ENCODE peak calls at places on chromosomes 1 and 21, in six cellular contexts. One of them, this sample, is unnamed.

GRCh38 chr21:45109831-45110492 is 35.6 kb downstream of the ADARB1 start:
- DNase-seq in NCI-H2171 treated with DMSO at 0.1 percent for 48 hours: no peak
- DNase-seq in HT1080: no peak
- DNase-seq in tibial artery: no peak
- DNase-seq in ELF-1: no peak
- DNase-seq in GM19239: peak; percentile 62
- DNase-seq in this sample: no peak

GRCh38 chr1:155002479-155003226 is at the start of gene ZBTB7B:
- DNase-seq in ELF-1: peak; percentile 45
- DNase-seq in NCI-H2171 treated with DMSO at 0.1 percent for 48 hours: no peak
- DNase-seq in tibial artery: peak; percentile 49
- DNase-seq in HT1080: no peak
- DNase-seq in GM19239: no peak
- DNase-seq in this sample: no peak

GRCh38 chr1:159172599-159173291 is 1.3 kb downstream of the CADM3 start:
- DNase-seq in NCI-H2171 treated with DMSO at 0.1 percent for 48 hours: no peak
- DNase-seq in GM19239: no peak
- DNase-seq in ELF-1: no peak
- DNase-seq in HT1080: peak; percentile 47
- DNase-seq in tibial artery: peak; percentile 32
- DNase-seq in this sample: no peak

GRCh38 chr1:156260896-156261295 is 13.0 kb upstream of the PAQR6 start:
- DNase-seq in HT1080: no peak
- DNase-seq in tibial artery: no peak
- DNase-seq in GM19239: no peak
- DNase-seq in ELF-1: no peak
- DNase-seq in NCI-H2171 treated with DMSO at 0.1 percent for 48 hours: no peak
- DNase-seq in this sample: no peak

GRCh38 chr1:93556291-93556690 is 108.4 kb downstream of the FNBP1L start:
- DNase-seq in GM19239: no peak
- DNase-seq in tibial artery: no peak
- DNase-seq in NCI-H2171 treated with DMSO at 0.1 percent for 48 hours: peak; percentile 72
- DNase-seq in HT1080: no peak
- DNase-seq in ELF-1: no peak
- DNase-seq in this sample: no peak

GRCh38 chr1:161763522-161764098 is 2.5 kb upstream of the ATF6 start:
- DNase-seq in GM19239: peak; percentile 21
- DNase-seq in ELF-1: peak; percentile 33
- DNase-seq in NCI-H2171 treated with DMSO at 0.1 percent for 48 hours: peak; percentile 6
- DNase-seq in tibial artery: no peak
- DNase-seq in HT1080: no peak
- DNase-seq in this sample: no peak

GRCh38 chr1:100719490-100719889 is at the start of gene VCAM1:
- DNase-seq in tibial artery: no peak
- DNase-seq in ELF-1: peak; percentile 17
- DNase-seq in HT1080: no peak
- DNase-seq in GM19239: peak; percentile 1
- DNase-seq in NCI-H2171 treated with DMSO at 0.1 percent for 48 hours: no peak
- DNase-seq in this sample: no peak

GRCh38 chr1:94362466-94363058 is 55.6 kb upstream of the ABCD3 start:
- DNase-seq in ELF-1: no peak
- DNase-seq in NCI-H2171 treated with DMSO at 0.1 percent for 48 hours: no peak
- DNase-seq in GM19239: no peak
- DNase-seq in HT1080: peak; percentile 20
- DNase-seq in tibial artery: no peak
- DNase-seq in this sample: no peak

GRCh38 chr1:225897595-225898514 is 8.9 kb upstream of the LEFTY1 start:
- DNase-seq in tibial artery: no peak
- DNase-seq in HT1080: no peak
- DNase-seq in NCI-H2171 treated with DMSO at 0.1 percent for 48 hours: no peak
- DNase-seq in ELF-1: no peak
- DNase-seq in GM19239: no peak
- DNase-seq in this sample: no peak

GRCh38 chr1:56644064-56644940 is 812 bp upstream of the PRKAA2 start:
- DNase-seq in HT1080: peak; percentile 26
- DNase-seq in NCI-H2171 treated with DMSO at 0.1 percent for 48 hours: peak; percentile 71
- DNase-seq in GM19239: no peak
- DNase-seq in tibial artery: no peak
- DNase-seq in ELF-1: peak; percentile 26
- DNase-seq in this sample: no peak

GRCh38 chr1:153567621-153568366 is 2.1 kb upstream of the S100A2 start:
- DNase-seq in HT1080: peak; percentile 75
- DNase-seq in NCI-H2171 treated with DMSO at 0.1 percent for 48 hours: peak; percentile 78
- DNase-seq in GM19239: no peak
- DNase-seq in tibial artery: no peak
- DNase-seq in ELF-1: peak; percentile 84
- DNase-seq in this sample: no peak

GRCh38 chr1:76144233-76144632 is 69.7 kb downstream of the ST6GALNAC3 start:
- DNase-seq in HT1080: no peak
- DNase-seq in tibial artery: no peak
- DNase-seq in ELF-1: no peak
- DNase-seq in GM19239: no peak
- DNase-seq in NCI-H2171 treated with DMSO at 0.1 percent for 48 hours: no peak
- DNase-seq in this sample: no peak

GRCh38 chr1:189627427-189627826 is 850.2 kb downstream of the BRINP3 start:
- DNase-seq in HT1080: no peak
- DNase-seq in NCI-H2171 treated with DMSO at 0.1 percent for 48 hours: no peak
- DNase-seq in tibial artery: no peak
- DNase-seq in ELF-1: no peak
- DNase-seq in GM19239: no peak
- DNase-seq in this sample: no peak

GRCh38 chr21:43325036-43325435 is 101.9 kb downstream of the SIK1 start:
- DNase-seq in tibial artery: no peak
- DNase-seq in ELF-1: no peak
- DNase-seq in HT1080: no peak
- DNase-seq in NCI-H2171 treated with DMSO at 0.1 percent for 48 hours: no peak
- DNase-seq in GM19239: no peak
- DNase-seq in this sample: no peak

GRCh38 chr1:36119451-36119850 is 5.6 kb downstream of the COL8A2 start:
- DNase-seq in ELF-1: peak; percentile 25
- DNase-seq in GM19239: no peak
- DNase-seq in tibial artery: no peak
- DNase-seq in NCI-H2171 treated with DMSO at 0.1 percent for 48 hours: no peak
- DNase-seq in HT1080: no peak
- DNase-seq in this sample: no peak

GRCh38 chr21:42799948-42800347 is 79.4 kb downstream of the WDR4 start:
- DNase-seq in HT1080: no peak
- DNase-seq in GM19239: no peak
- DNase-seq in ELF-1: peak; percentile 21
- DNase-seq in NCI-H2171 treated with DMSO at 0.1 percent for 48 hours: no peak
- DNase-seq in tibial artery: no peak
- DNase-seq in this sample: no peak

GRCh38 chr1:5950201-5950895 is 41.9 kb downstream of the NPHP4 start:
- DNase-seq in tibial artery: peak; percentile 9
- DNase-seq in HT1080: no peak
- DNase-seq in NCI-H2171 treated with DMSO at 0.1 percent for 48 hours: no peak
- DNase-seq in ELF-1: no peak
- DNase-seq in GM19239: no peak
- DNase-seq in this sample: peak; percentile 38

GRCh38 chr1:154407021-154407865 is 2.1 kb downstream of the IL6R start:
- DNase-seq in ELF-1: no peak
- DNase-seq in HT1080: no peak
- DNase-seq in GM19239: peak; percentile 35
- DNase-seq in tibial artery: no peak
- DNase-seq in NCI-H2171 treated with DMSO at 0.1 percent for 48 hours: no peak
- DNase-seq in this sample: no peak

GRCh38 chr1:4219826-4220225 is 319.8 kb upstream of the C1orf174 start:
- DNase-seq in tibial artery: no peak
- DNase-seq in HT1080: no peak
- DNase-seq in NCI-H2171 treated with DMSO at 0.1 percent for 48 hours: no peak
- DNase-seq in ELF-1: no peak
- DNase-seq in GM19239: no peak
- DNase-seq in this sample: no peak

GRCh38 chr1:111747282-111747734 is 8.1 kb upstream of the INKA2 start:
- DNase-seq in ELF-1: peak; percentile 78
- DNase-seq in GM19239: peak; percentile 44
- DNase-seq in tibial artery: peak; percentile 56
- DNase-seq in HT1080: peak; percentile 72
- DNase-seq in NCI-H2171 treated with DMSO at 0.1 percent for 48 hours: peak; percentile 70
- DNase-seq in this sample: no peak

GRCh38 chr1:177278626-177279390 is 108.0 kb downstream of the BRINP2 start:
- DNase-seq in NCI-H2171 treated with DMSO at 0.1 percent for 48 hours: no peak
- DNase-seq in GM19239: no peak
- DNase-seq in tibial artery: no peak
- DNase-seq in ELF-1: no peak
- DNase-seq in HT1080: peak; percentile 75
- DNase-seq in this sample: no peak

GRCh38 chr1:186849271-186849671 is 20.5 kb downstream of the PLA2G4A start:
- DNase-seq in NCI-H2171 treated with DMSO at 0.1 percent for 48 hours: no peak
- DNase-seq in HT1080: no peak
- DNase-seq in tibial artery: no peak
- DNase-seq in ELF-1: no peak
- DNase-seq in GM19239: no peak
- DNase-seq in this sample: no peak

GRCh38 chr1:185972096-185972875 is 238.1 kb downstream of the HMCN1 start:
- DNase-seq in ELF-1: no peak
- DNase-seq in GM19239: no peak
- DNase-seq in tibial artery: no peak
- DNase-seq in NCI-H2171 treated with DMSO at 0.1 percent for 48 hours: no peak
- DNase-seq in HT1080: no peak
- DNase-seq in this sample: no peak

GRCh38 chr1:213985181-213986019 is 2.4 kb upstream of the PROX1 start:
- DNase-seq in tibial artery: no peak
- DNase-seq in NCI-H2171 treated with DMSO at 0.1 percent for 48 hours: no peak
- DNase-seq in ELF-1: peak; percentile 69
- DNase-seq in GM19239: no peak
- DNase-seq in HT1080: no peak
- DNase-seq in this sample: no peak

GRCh38 chr1:204350857-204351573 is 8.7 kb downstream of the PLEKHA6 start:
- DNase-seq in HT1080: peak; percentile 10
- DNase-seq in NCI-H2171 treated with DMSO at 0.1 percent for 48 hours: peak; percentile 63
- DNase-seq in GM19239: no peak
- DNase-seq in tibial artery: peak; percentile 75
- DNase-seq in ELF-1: peak; percentile 92
- DNase-seq in this sample: peak; percentile 85

GRCh38 chr1:58964880-58965279 is 181.0 kb upstream of the JUN start:
- DNase-seq in ELF-1: no peak
- DNase-seq in tibial artery: peak; percentile 45
- DNase-seq in GM19239: no peak
- DNase-seq in NCI-H2171 treated with DMSO at 0.1 percent for 48 hours: no peak
- DNase-seq in HT1080: no peak
- DNase-seq in this sample: peak; percentile 33

GRCh38 chr1:206679738-206680211 is 4.9 kb upstream of the MAPKAPK2 start:
- DNase-seq in HT1080: no peak
- DNase-seq in ELF-1: no peak
- DNase-seq in NCI-H2171 treated with DMSO at 0.1 percent for 48 hours: no peak
- DNase-seq in tibial artery: no peak
- DNase-seq in GM19239: peak; percentile 62
- DNase-seq in this sample: no peak

GRCh38 chr1:231723146-231723545 is 96.6 kb downstream of the DISC1 start:
- DNase-seq in tibial artery: no peak
- DNase-seq in NCI-H2171 treated with DMSO at 0.1 percent for 48 hours: no peak
- DNase-seq in GM19239: no peak
- DNase-seq in ELF-1: no peak
- DNase-seq in HT1080: no peak
- DNase-seq in this sample: no peak

GRCh38 chr1:78054559-78054958 is 8.8 kb downstream of the GIPC2 start:
- DNase-seq in GM19239: no peak
- DNase-seq in ELF-1: no peak
- DNase-seq in tibial artery: no peak
- DNase-seq in HT1080: no peak
- DNase-seq in NCI-H2171 treated with DMSO at 0.1 percent for 48 hours: no peak
- DNase-seq in this sample: no peak

GRCh38 chr1:204110894-204111633 is 38.1 kb downstream of the SOX13 start:
- DNase-seq in NCI-H2171 treated with DMSO at 0.1 percent for 48 hours: peak; percentile 63
- DNase-seq in ELF-1: peak; percentile 64
- DNase-seq in GM19239: no peak
- DNase-seq in tibial artery: no peak
- DNase-seq in HT1080: no peak
- DNase-seq in this sample: no peak

GRCh38 chr1:43307458-43308158 is 6.8 kb downstream of the TIE1 start:
- DNase-seq in HT1080: no peak
- DNase-seq in NCI-H2171 treated with DMSO at 0.1 percent for 48 hours: no peak
- DNase-seq in GM19239: no peak
- DNase-seq in tibial artery: no peak
- DNase-seq in ELF-1: no peak
- DNase-seq in this sample: no peak